ENCODE peak calls at places on chromosomes 12 and 14, in ten cellular contexts. Q, J, V, U, T, E, R, A, L and F are unnamed samples.

GRCh38 chr14:72619071-72619710 is 274.7 kb downstream of the DPF3 start:
- DNase-seq in Q (no peak), J (no peak), V (no peak), U (no peak), T (no peak), E (no peak), R (no peak), A (no peak), L (no peak), F (no peak)

GRCh38 chr12:130713581-130713991 is 2.5 kb downstream of the RIMBP2 start:
- DNase-seq in Q (no peak), J (no peak), V (no peak), U (no peak), T (no peak), E (no peak), R (no peak), A (no peak), L (no peak), F (no peak)

GRCh38 chr12:126248871-126249403 is 1183.7 kb downstream of the AACS start:
- DNase-seq in Q (peak; percentile 9), J (no peak), V (no peak), U (no peak), T (no peak), E (no peak), R (no peak), A (no peak), L (no peak), F (no peak)

GRCh38 chr14:35878272-35879140 is 52.4 kb downstream of the BRMS1L start:
- DNase-seq in Q (peak; percentile 90), J (no peak), V (no peak), U (no peak), T (peak; percentile 41), E (no peak), R (no peak), A (no peak), L (peak; percentile 95), F (no peak)

GRCh38 chr12:76670776-76671175 is 93.1 kb upstream of the ZDHHC17 start:
- DNase-seq in Q (peak; percentile 26), J (no peak), V (no peak), U (no peak), T (no peak), E (no peak), R (no peak), A (no peak), L (peak; percentile 14), F (no peak)

GRCh38 chr12:17588968-17589367 is 501.0 kb downstream of the RERGL start:
- DNase-seq in Q (no peak), J (no peak), V (no peak), U (no peak), T (no peak), E (no peak), R (no peak), A (peak; percentile 52), L (no peak), F (no peak)

GRCh38 chr14:34676516-34677211 is 37.7 kb downstream of the CFL2 start:
- DNase-seq in Q (no peak), J (no peak), V (no peak), U (no peak), T (no peak), E (no peak), R (no peak), A (no peak), L (no peak), F (no peak)

GRCh38 chr14:103846569-103847438 is 571 bp downstream of the PPP1R13B start:
- DNase-seq in Q (no peak), J (no peak), V (peak; percentile 64), U (no peak), T (peak; percentile 47), E (no peak), R (peak; percentile 47), A (peak; percentile 49), L (no peak), F (peak; percentile 48)

GRCh38 chr14:37985826-37986470 is 221.8 kb upstream of the SSTR1 start:
- DNase-seq in Q (peak; percentile 39), J (no peak), V (no peak), U (no peak), T (peak; percentile 27), E (peak; percentile 24), R (no peak), A (peak; percentile 76), L (peak; percentile 74), F (peak; percentile 12)
- TF ChIP-seq CTCF in Q (peak; percentile 73), J (peak; percentile 51), V (peak; percentile 56), U (no peak), T (peak; percentile 75), E (peak; percentile 82), R (peak; percentile 41), A (peak; percentile 78), L (peak; percentile 88), F (peak; percentile 47)

GRCh38 chr14:99272669-99273024 is 650 bp upstream of the BCL11B start:
- DNase-seq in Q (no peak), J (no peak), V (no peak), U (no peak), T (no peak), E (no peak), R (no peak), A (no peak), L (no peak), F (no peak)

GRCh38 chr14:99275222-99275584 is 3.2 kb upstream of the BCL11B start:
- DNase-seq in Q (no peak), J (no peak), V (no peak), U (no peak), T (no peak), E (no peak), R (no peak), A (no peak), L (no peak), F (no peak)

GRCh38 chr14:99274346-99275221 is 2.6 kb upstream of the BCL11B start:
- DNase-seq in Q (peak; percentile 71), J (no peak), V (peak; percentile 87), U (peak; percentile 84), T (peak; percentile 34), E (no peak), R (peak; percentile 50), A (peak; percentile 91), L (peak; percentile 64), F (peak; percentile 45)

GRCh38 chr14:99273025-99273723 is 1.2 kb upstream of the BCL11B start:
- DNase-seq in Q (no peak), J (no peak), V (peak; percentile 83), U (peak; percentile 60), T (no peak), E (no peak), R (peak; percentile 36), A (peak; percentile 61), L (no peak), F (no peak)

GRCh38 chr14:99273724-99274345 is 1.8 kb upstream of the BCL11B start:
- DNase-seq in Q (no peak), J (no peak), V (peak; percentile 85), U (no peak), T (no peak), E (no peak), R (no peak), A (no peak), L (no peak), F (no peak)
- H3K4me3 ChIP-seq in Q (peak overlapping the region; percentile 32), J (no peak overlapping the region), V (no peak overlapping the region), U (peak overlapping the region; percentile 15), T (peak overlapping the region; percentile 36), E (peak overlapping the region; percentile 81), R (peak overlapping the region; percentile 28), A (peak overlapping the region; percentile 65), L (no peak overlapping the region), F (peak overlapping the region; percentile 23)

GRCh38 chr14:95502381-95502950 is 14.0 kb downstream of the SYNE3 start:
- DNase-seq in Q (no peak), J (no peak), V (no peak), U (no peak), T (no peak), E (no peak), R (no peak), A (no peak), L (no peak), F (no peak)

GRCh38 chr14:95505030-95505589 is 11.3 kb downstream of the SYNE3 start:
- DNase-seq in Q (no peak), J (no peak), V (peak; percentile 46), U (no peak), T (no peak), E (no peak), R (no peak), A (no peak), L (no peak), F (peak; percentile 38)

GRCh38 chr14:95503365-95504134 is 12.9 kb downstream of the SYNE3 start:
- DNase-seq in Q (no peak), J (no peak), V (no peak), U (no peak), T (no peak), E (no peak), R (peak; percentile 71), A (no peak), L (no peak), F (peak; percentile 84)

GRCh38 chr14:95507174-95507573 is 9.3 kb downstream of the SYNE3 start:
- DNase-seq in Q (peak; percentile 90), J (no peak), V (no peak), U (peak; percentile 87), T (peak; percentile 75), E (no peak), R (no peak), A (no peak), L (peak; percentile 92), F (no peak)

GRCh38 chr14:95504135-95505029 is 12.1 kb downstream of the SYNE3 start:
- DNase-seq in Q (peak; percentile 60), J (no peak), V (peak; percentile 18), U (no peak), T (no peak), E (no peak), R (peak; percentile 56), A (no peak), L (peak; percentile 85), F (peak; percentile 82)
- TF ChIP-seq CTCF in Q (no peak), J (no peak), V (no peak), U (no peak), T (no peak), E (no peak), R (no peak), A (no peak), L (no peak), F (no peak)

GRCh38 chr14:20613094-20614037 is 22.2 kb upstream of the RNASE12 start:
- DNase-seq in Q (peak; percentile 98), J (peak; percentile 66), V (peak; percentile 86), U (peak; percentile 85), T (peak; percentile 81), E (peak; percentile 74), R (peak; percentile 92), A (peak; percentile 89), L (peak; percentile 97), F (peak; percentile 99)

GRCh38 chr14:20615996-20616395 is 24.8 kb upstream of the RNASE12 start:
- DNase-seq in Q (no peak), J (no peak), V (no peak), U (no peak), T (no peak), E (no peak), R (no peak), A (no peak), L (no peak), F (no peak)

GRCh38 chr14:20612403-20612802 is 21.2 kb upstream of the RNASE12 start:
- DNase-seq in Q (no peak), J (no peak), V (no peak), U (no peak), T (no peak), E (no peak), R (peak; percentile 39), A (no peak), L (no peak), F (peak; percentile 78)

GRCh38 chr14:20611277-20611676 is 20.1 kb upstream of the RNASE12 start:
- DNase-seq in Q (no peak), J (no peak), V (no peak), U (no peak), T (no peak), E (no peak), R (no peak), A (no peak), L (no peak), F (no peak)

DNA sequence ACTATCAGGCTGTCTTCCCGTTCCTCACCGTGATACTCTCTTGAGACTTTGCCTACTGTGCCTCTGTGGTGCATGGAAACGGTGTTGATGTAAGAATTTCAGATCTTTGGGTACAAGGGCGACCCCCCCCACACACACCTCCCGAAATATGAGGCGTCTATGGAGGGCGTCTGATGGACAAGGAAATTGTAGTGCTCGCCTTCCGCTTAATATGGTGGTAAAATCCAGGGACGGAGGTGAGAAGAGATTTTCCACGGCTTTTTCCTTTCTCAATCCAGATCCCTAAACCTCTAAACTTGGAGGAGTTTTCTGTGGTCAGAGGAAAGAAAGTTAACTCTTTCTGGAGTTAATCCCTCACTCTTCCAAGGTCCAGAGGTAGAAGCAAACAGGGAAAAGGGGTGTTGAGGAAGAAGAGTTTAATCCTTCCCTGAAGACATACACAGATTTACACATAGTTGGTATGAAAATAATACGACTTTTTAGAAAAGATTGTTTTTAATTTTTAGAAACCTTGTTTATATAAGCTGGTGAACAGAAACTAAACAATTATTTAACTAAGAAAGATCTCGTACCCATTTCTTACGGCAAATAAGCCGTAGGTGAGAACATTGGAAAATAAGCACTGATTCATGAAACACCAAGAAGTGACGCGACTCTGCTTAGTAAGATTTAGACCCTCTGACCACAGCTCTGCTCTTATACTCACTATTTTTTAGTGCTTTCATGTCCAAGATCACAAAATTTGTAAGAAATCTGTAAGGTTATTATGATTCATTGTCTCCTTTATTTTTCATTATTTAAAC is 23.1 kb upstream of the RNASE12 start:
- DNase-seq in Q (peak; percentile 43), J (no peak), V (no peak), U (no peak), T (no peak), E (no peak), R (no peak), A (peak; percentile 52), L (no peak), F (no peak)
- H3K4me3 ChIP-seq in Q (peak overlapping the region; percentile 60), J (peak overlapping the region; percentile 58), V (peak overlapping the region; percentile 6), U (peak overlapping the region; percentile 43), T (peak overlapping the region; percentile 59), E (peak overlapping the region; percentile 57), R (peak overlapping the region; percentile 49), A (peak overlapping the region; percentile 84), L (peak overlapping the region; percentile 30), F (peak overlapping the region; percentile 52)